ENCODE peak calls at places on chromosomes 3 and 15, in seven cellular contexts. F, O, H, I, K, X and U are unnamed samples. For H3K4me1, the result is how much of the 10 kb centered on the place peaks cover.

GRCh38 chr3:130929827-130930226 is 35.9 kb downstream of the ATP2C1 start:
- DNase-seq in F (no peak), O (no peak), H (no peak), I (peak), K (no peak), X (no peak), U (no peak)

GRCh38 chr3:158789592-158789991 is 12.3 kb upstream of the MFSD1 start:
- DNase-seq in F (peak), O (no peak), H (peak), I (peak), K (peak), X (no peak), U (no peak)

GRCh38 chr3:100789582-100789981 is 80.3 kb downstream of the TFG start:
- DNase-seq in F (peak), O (no peak), H (no peak), I (no peak), K (peak), X (no peak), U (no peak)

GRCh38 chr3:74631341-74631740 is 16.9 kb upstream of the CNTN3 start:
- DNase-seq in F (no peak), O (no peak), H (no peak), I (no peak), K (no peak), X (no peak), U (no peak)

GRCh38 chr3:11001658-11002021 is 9.1 kb downstream of the SLC6A1 start:
- DNase-seq in F (no peak), O (no peak), H (no peak), I (no peak), K (no peak), X (no peak), U (no peak)

GRCh38 chr15:77031376-77032050 is 36.6 kb downstream of the PSTPIP1 start:
- DNase-seq in F (no peak), O (no peak), H (peak), I (peak), K (no peak), X (peak), U (peak)

GRCh38 chr3:150232992-150233451 is 175.1 kb upstream of the TSC22D2 start:
- DNase-seq in F (peak), O (no peak), H (no peak), I (no peak), K (peak), X (peak), U (no peak)

GRCh38 chr3:153752405-153753027 is 368.7 kb upstream of the ARHGEF26 start:
- DNase-seq in F (no peak), O (no peak), H (no peak), I (no peak), K (peak), X (no peak), U (no peak)

GRCh38 chr15:80777137-80777536 is 2.0 kb upstream of the CEMIP start:
- DNase-seq in F (peak), O (no peak), H (peak), I (no peak), K (peak), X (no peak), U (no peak)

GRCh38 chr3:171454026-171454425 is 6.2 kb downstream of the TNIK start:
- DNase-seq in F (no peak), O (no peak), H (no peak), I (peak), K (no peak), X (no peak), U (no peak)

GRCh38 chr3:49647741-49648140 is 26.4 kb upstream of the APEH start:
- DNase-seq in F (peak), O (no peak), H (no peak), I (no peak), K (no peak), X (peak), U (no peak)

GRCh38 chr3:175426805-175427204 is 567.7 kb downstream of the NAALADL2 start:
- DNase-seq in F (peak), O (no peak), H (no peak), I (no peak), K (peak), X (no peak), U (no peak)

GRCh38 chr3:52265387-52265786 is 13.1 kb downstream of the WDR82 start:
- DNase-seq in F (no peak), O (no peak), H (no peak), I (no peak), K (peak), X (no peak), U (no peak)

GRCh38 chr3:119294889-119295769 is 946 bp downstream of the ARHGAP31 start:
- DNase-seq in F (peak), O (no peak), H (peak), I (peak), K (peak), X (peak), U (peak)

GRCh38 chr3:18438586-18438985 is 13.4 kb upstream of the SATB1 start:
- DNase-seq in F (no peak), O (no peak), H (no peak), I (no peak), K (no peak), X (no peak), U (no peak)

GRCh38 chr3:59573911-59574310 is 524.1 kb upstream of the CFAP20DC start:
- DNase-seq in F (peak), O (no peak), H (peak), I (no peak), K (peak), X (no peak), U (no peak)

GRCh38 chr3:156150434-156151066 is 30.2 kb downstream of the KCNAB1 start:
- DNase-seq in F (peak), O (no peak), H (peak), I (peak), K (peak), X (peak), U (no peak)

GRCh38 chr15:65312400-65312916 is 8.0 kb downstream of the RNU5B-1 start:
- DNase-seq in F (no peak), O (no peak), H (peak), I (peak), K (no peak), X (peak), U (no peak)

GRCh38 chr3:66029443-66029842 is 9.3 kb downstream of the MAGI1 start:
- DNase-seq in F (no peak), O (no peak), H (no peak), I (no peak), K (no peak), X (no peak), U (no peak)

GRCh38 chr3:45687828-45688193 is 1.4 kb upstream of the SACM1L start:
- DNase-seq in F (no peak), O (no peak), H (no peak), I (no peak), K (peak), X (no peak), U (no peak)

GRCh38 chr15:40796508-40796907 is 10.4 kb upstream of the ZFYVE19 start:
- DNase-seq in F (no peak), O (no peak), H (no peak), I (no peak), K (no peak), X (no peak), U (no peak)
- H3K4me1 ChIP-seq in F (under half), O (under half), H (under half), I (under half), K (under half), X (under half), U (under half)

GRCh38 chr15:37204698-37205097 is 104.3 kb upstream of the MEIS2 start:
- DNase-seq in F (no peak), O (no peak), H (no peak), I (no peak), K (peak), X (no peak), U (no peak)
- H3K4me3 ChIP-seq in F (no peak), O (no peak), H (no peak), I (no peak), K (no peak), X (no peak), U (no peak)

DNA sequence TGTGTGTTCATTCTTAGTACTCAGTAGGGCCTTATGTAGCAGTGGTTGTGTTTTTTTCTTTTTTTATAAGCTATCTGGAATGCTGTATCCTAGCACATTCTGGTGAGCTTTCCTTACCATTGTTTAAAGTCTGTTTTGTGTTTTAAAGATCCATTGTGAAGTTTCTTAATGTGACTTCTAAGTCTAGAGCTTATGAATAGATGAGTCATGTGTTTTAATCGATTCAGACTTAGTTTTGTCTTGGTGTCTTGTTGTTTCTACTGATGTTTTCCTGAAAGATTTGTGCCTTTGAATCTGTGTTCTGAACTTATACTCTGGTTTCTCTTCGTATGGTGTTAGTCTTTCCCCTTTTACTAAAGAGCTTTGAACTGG is 24.5 kb downstream of the AKAP13 start:
- DNase-seq in F (peak), O (no peak), H (no peak), I (no peak), K (peak), X (no peak), U (no peak)
- H3K27ac ChIP-seq in F (peak), O (no peak), H (no peak), I (peak), K (peak), X (peak), U (no peak)

GRCh38 chr3:39140341-39140971 is 12.9 kb downstream of the CSRNP1 start:
- DNase-seq in F (no peak), O (no peak), H (no peak), I (no peak), K (peak), X (no peak), U (no peak)

GRCh38 chr3:39137991-39138803 is 15.2 kb downstream of the CSRNP1 start:
- DNase-seq in F (no peak), O (no peak), H (no peak), I (no peak), K (no peak), X (no peak), U (no peak)

GRCh38 chr3:39137435-39137936 is 15.9 kb downstream of the CSRNP1 start:
- DNase-seq in F (no peak), O (no peak), H (no peak), I (no peak), K (no peak), X (no peak), U (no peak)

GRCh38 chr3:39138804-39139415 is 14.5 kb downstream of the CSRNP1 start:
- DNase-seq in F (peak), O (no peak), H (no peak), I (no peak), K (no peak), X (no peak), U (no peak)

DNA sequence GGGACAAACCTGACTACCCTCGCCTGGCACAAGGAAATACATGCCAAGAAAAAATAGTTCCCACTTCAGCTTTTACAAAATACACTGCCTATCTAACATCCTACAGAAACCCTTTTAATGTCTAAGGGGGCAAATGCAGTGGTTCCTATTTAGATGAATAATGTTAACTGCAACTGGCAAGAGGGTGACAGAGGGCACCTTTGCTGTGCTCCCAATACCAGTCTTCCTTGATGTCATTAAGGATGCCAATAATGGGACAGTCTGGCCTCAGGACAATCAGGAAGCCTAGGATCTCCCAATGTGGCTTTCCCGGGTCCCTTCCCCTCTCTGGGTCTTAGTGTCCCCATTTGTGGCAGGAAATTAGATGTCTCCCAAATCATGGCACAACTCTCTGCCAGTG is 13.9 kb downstream of the CSRNP1 start:
- DNase-seq in F (no peak), O (no peak), H (no peak), I (no peak), K (no peak), X (no peak), U (no peak)
- H3K4me1 ChIP-seq in F (under half), O (under half), H (under half), I (under half), K (under half), X (half or more), U (under half)

GRCh38 chr3:136728918-136729317 is 23.3 kb downstream of the STAG1 start:
- DNase-seq in F (peak), O (no peak), H (no peak), I (no peak), K (no peak), X (no peak), U (no peak)

GRCh38 chr3:136730595-136731273 is 21.4 kb downstream of the STAG1 start:
- DNase-seq in F (no peak), O (no peak), H (no peak), I (no peak), K (no peak), X (no peak), U (no peak)

GRCh38 chr3:136725468-136725867 is 26.7 kb downstream of the STAG1 start:
- DNase-seq in F (no peak), O (no peak), H (no peak), I (no peak), K (no peak), X (no peak), U (no peak)

GRCh38 chr3:136731274-136731884 is 20.8 kb downstream of the STAG1 start:
- DNase-seq in F (peak), O (no peak), H (no peak), I (no peak), K (peak), X (no peak), U (no peak)

GRCh38 chr3:136728434-136728833 is 23.7 kb downstream of the STAG1 start:
- DNase-seq in F (peak), O (no peak), H (no peak), I (no peak), K (no peak), X (no peak), U (no peak)
- H3K4me3 ChIP-seq in F (peak), O (no peak), H (no peak), I (no peak), K (no peak), X (no peak), U (no peak)

DNA sequence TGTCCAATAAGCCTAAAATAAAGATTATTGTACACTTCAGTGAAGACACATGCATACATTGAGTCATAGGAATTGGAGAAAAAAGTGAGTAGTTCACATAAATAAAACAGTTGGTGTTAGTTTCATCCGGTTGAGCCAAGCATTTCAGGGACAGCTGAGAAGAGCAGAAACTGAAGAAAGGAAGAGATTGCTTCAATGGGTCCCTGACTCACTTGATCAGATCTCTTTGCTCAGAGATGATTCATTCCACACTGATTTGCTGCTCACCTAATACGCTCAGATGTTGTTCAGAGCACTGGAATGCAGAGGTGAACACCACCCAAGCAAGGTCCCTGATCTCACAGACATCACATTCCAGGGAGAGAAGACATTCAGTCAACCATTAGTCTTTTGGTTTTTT is 93.7 kb downstream of the RAD18 start:
- DNase-seq in F (peak), O (no peak), H (no peak), I (no peak), K (peak), X (no peak), U (no peak)
- H3K27ac ChIP-seq in F (peak), O (no peak), H (no peak), I (peak), K (peak), X (no peak), U (no peak)